ENCODE peak calls at places on chromosome 21, in ten cellular contexts. One of them, this sample, is unnamed.

GRCh38 chr21:36976882-36977651 is 10.6 kb upstream of the HLCS start:
- DNase-seq in CD8-positive, alpha-beta T cell: no peak
- DNase-seq in naive B cell: peak; percentile 55
- DNase-seq in PC-9: peak; percentile 41
- DNase-seq in cerebellar nuclear complex: no peak
- DNase-seq in activated T-helper 9 cell treated with anti-CD3 and anti-CD28 coated beads, Interleukin-2, amount 50 U/mL, for 16 hours: no peak
- DNase-seq in pulmonary artery endothelial cell: peak; percentile 54
- DNase-seq in activated CD8-positive, alpha-beta memory T cell treated with anti-CD3 and anti-CD28 coated beads for 1 hour: no peak
- DNase-seq in GM03348: peak; percentile 70
- DNase-seq in esophagus muscularis mucosa: no peak
- DNase-seq in this sample: no peak

GRCh38 chr21:38831526-38832467 is 26.1 kb downstream of the ETS2 start:
- DNase-seq in CD8-positive, alpha-beta T cell: no peak
- DNase-seq in naive B cell: peak; percentile 65
- DNase-seq in PC-9: peak; percentile 79
- DNase-seq in cerebellar nuclear complex: no peak
- DNase-seq in activated T-helper 9 cell treated with anti-CD3 and anti-CD28 coated beads, Interleukin-2, amount 50 U/mL, for 16 hours: no peak
- DNase-seq in pulmonary artery endothelial cell: no peak
- DNase-seq in activated CD8-positive, alpha-beta memory T cell treated with anti-CD3 and anti-CD28 coated beads for 1 hour: no peak
- DNase-seq in GM03348: peak; percentile 88
- DNase-seq in esophagus muscularis mucosa: peak; percentile 97
- DNase-seq in this sample: peak; percentile 20

GRCh38 chr21:43626390-43626789 is 32.9 kb downstream of the HSF2BP start:
- DNase-seq in CD8-positive, alpha-beta T cell: no peak
- DNase-seq in naive B cell: no peak
- DNase-seq in PC-9: no peak
- DNase-seq in cerebellar nuclear complex: no peak
- DNase-seq in activated T-helper 9 cell treated with anti-CD3 and anti-CD28 coated beads, Interleukin-2, amount 50 U/mL, for 16 hours: no peak
- DNase-seq in pulmonary artery endothelial cell: no peak
- DNase-seq in activated CD8-positive, alpha-beta memory T cell treated with anti-CD3 and anti-CD28 coated beads for 1 hour: no peak
- DNase-seq in GM03348: no peak
- DNase-seq in esophagus muscularis mucosa: no peak
- DNase-seq in this sample: no peak

GRCh38 chr21:32941263-32941662 is 84.5 kb upstream of the OLIG2 start:
- DNase-seq in CD8-positive, alpha-beta T cell: no peak
- DNase-seq in naive B cell: no peak
- DNase-seq in PC-9: no peak
- DNase-seq in cerebellar nuclear complex: no peak
- DNase-seq in activated T-helper 9 cell treated with anti-CD3 and anti-CD28 coated beads, Interleukin-2, amount 50 U/mL, for 16 hours: no peak
- DNase-seq in pulmonary artery endothelial cell: no peak
- DNase-seq in activated CD8-positive, alpha-beta memory T cell treated with anti-CD3 and anti-CD28 coated beads for 1 hour: no peak
- DNase-seq in GM03348: no peak
- DNase-seq in esophagus muscularis mucosa: no peak
- DNase-seq in this sample: no peak

GRCh38 chr21:15289896-15290841 is 225.4 kb upstream of the NRIP1 start:
- DNase-seq in CD8-positive, alpha-beta T cell: no peak
- DNase-seq in naive B cell: no peak
- DNase-seq in PC-9: no peak
- DNase-seq in cerebellar nuclear complex: no peak
- DNase-seq in activated T-helper 9 cell treated with anti-CD3 and anti-CD28 coated beads, Interleukin-2, amount 50 U/mL, for 16 hours: no peak
- DNase-seq in pulmonary artery endothelial cell: no peak
- DNase-seq in activated CD8-positive, alpha-beta memory T cell treated with anti-CD3 and anti-CD28 coated beads for 1 hour: no peak
- DNase-seq in GM03348: no peak
- DNase-seq in esophagus muscularis mucosa: no peak
- DNase-seq in this sample: no peak

GRCh38 chr21:43905726-43906455 is 40.9 kb downstream of the AGPAT3 start:
- DNase-seq in CD8-positive, alpha-beta T cell: no peak
- DNase-seq in naive B cell: no peak
- DNase-seq in PC-9: no peak
- DNase-seq in cerebellar nuclear complex: no peak
- DNase-seq in activated T-helper 9 cell treated with anti-CD3 and anti-CD28 coated beads, Interleukin-2, amount 50 U/mL, for 16 hours: no peak
- DNase-seq in pulmonary artery endothelial cell: no peak
- DNase-seq in activated CD8-positive, alpha-beta memory T cell treated with anti-CD3 and anti-CD28 coated beads for 1 hour: no peak
- DNase-seq in GM03348: no peak
- DNase-seq in esophagus muscularis mucosa: no peak
- DNase-seq in this sample: no peak

GRCh38 chr21:46093668-46094400 is 4.1 kb upstream of the COL6A2 start:
- DNase-seq in CD8-positive, alpha-beta T cell: no peak
- DNase-seq in naive B cell: no peak
- DNase-seq in PC-9: no peak
- DNase-seq in cerebellar nuclear complex: no peak
- DNase-seq in activated T-helper 9 cell treated with anti-CD3 and anti-CD28 coated beads, Interleukin-2, amount 50 U/mL, for 16 hours: no peak
- DNase-seq in pulmonary artery endothelial cell: no peak
- DNase-seq in activated CD8-positive, alpha-beta memory T cell treated with anti-CD3 and anti-CD28 coated beads for 1 hour: no peak
- DNase-seq in GM03348: no peak
- DNase-seq in esophagus muscularis mucosa: peak; percentile 89
- DNase-seq in this sample: no peak

GRCh38 chr21:45276620-45277019 is 11.1 kb downstream of the POFUT2 start:
- DNase-seq in CD8-positive, alpha-beta T cell: no peak
- DNase-seq in naive B cell: no peak
- DNase-seq in PC-9: no peak
- DNase-seq in cerebellar nuclear complex: no peak
- DNase-seq in activated T-helper 9 cell treated with anti-CD3 and anti-CD28 coated beads, Interleukin-2, amount 50 U/mL, for 16 hours: no peak
- DNase-seq in pulmonary artery endothelial cell: no peak
- DNase-seq in activated CD8-positive, alpha-beta memory T cell treated with anti-CD3 and anti-CD28 coated beads for 1 hour: no peak
- DNase-seq in GM03348: no peak
- DNase-seq in esophagus muscularis mucosa: no peak
- DNase-seq in this sample: no peak

GRCh38 chr21:41133896-41134522 is 34.0 kb upstream of the BACE2 start:
- DNase-seq in CD8-positive, alpha-beta T cell: no peak
- DNase-seq in naive B cell: no peak
- DNase-seq in PC-9: no peak
- DNase-seq in cerebellar nuclear complex: no peak
- DNase-seq in activated T-helper 9 cell treated with anti-CD3 and anti-CD28 coated beads, Interleukin-2, amount 50 U/mL, for 16 hours: no peak
- DNase-seq in pulmonary artery endothelial cell: no peak
- DNase-seq in activated CD8-positive, alpha-beta memory T cell treated with anti-CD3 and anti-CD28 coated beads for 1 hour: no peak
- DNase-seq in GM03348: peak; percentile 79
- DNase-seq in esophagus muscularis mucosa: no peak
- DNase-seq in this sample: no peak

GRCh38 chr21:45410865-45411809 is 6.2 kb downstream of the COL18A1 start:
- DNase-seq in CD8-positive, alpha-beta T cell: no peak
- DNase-seq in naive B cell: no peak
- DNase-seq in PC-9: no peak
- DNase-seq in cerebellar nuclear complex: no peak
- DNase-seq in activated T-helper 9 cell treated with anti-CD3 and anti-CD28 coated beads, Interleukin-2, amount 50 U/mL, for 16 hours: no peak
- DNase-seq in pulmonary artery endothelial cell: no peak
- DNase-seq in activated CD8-positive, alpha-beta memory T cell treated with anti-CD3 and anti-CD28 coated beads for 1 hour: no peak
- DNase-seq in GM03348: no peak
- DNase-seq in esophagus muscularis mucosa: no peak
- DNase-seq in this sample: no peak

GRCh38 chr21:44954281-44954771 is 14.5 kb downstream of the SLX9 start:
- DNase-seq in CD8-positive, alpha-beta T cell: no peak
- DNase-seq in naive B cell: no peak
- DNase-seq in PC-9: no peak
- DNase-seq in cerebellar nuclear complex: no peak
- DNase-seq in activated T-helper 9 cell treated with anti-CD3 and anti-CD28 coated beads, Interleukin-2, amount 50 U/mL, for 16 hours: no peak
- DNase-seq in pulmonary artery endothelial cell: no peak
- DNase-seq in activated CD8-positive, alpha-beta memory T cell treated with anti-CD3 and anti-CD28 coated beads for 1 hour: no peak
- DNase-seq in GM03348: no peak
- DNase-seq in esophagus muscularis mucosa: no peak
- DNase-seq in this sample: no peak

GRCh38 chr21:43193651-43194302 is 25.0 kb downstream of the CRYAA start:
- DNase-seq in CD8-positive, alpha-beta T cell: no peak
- DNase-seq in naive B cell: no peak
- DNase-seq in PC-9: peak; percentile 61
- DNase-seq in cerebellar nuclear complex: no peak
- DNase-seq in activated T-helper 9 cell treated with anti-CD3 and anti-CD28 coated beads, Interleukin-2, amount 50 U/mL, for 16 hours: no peak
- DNase-seq in pulmonary artery endothelial cell: no peak
- DNase-seq in activated CD8-positive, alpha-beta memory T cell treated with anti-CD3 and anti-CD28 coated beads for 1 hour: no peak
- DNase-seq in GM03348: peak; percentile 91
- DNase-seq in esophagus muscularis mucosa: no peak
- DNase-seq in this sample: no peak

GRCh38 chr21:36579898-36580297 is 100.0 kb upstream of the CLDN14 start:
- DNase-seq in CD8-positive, alpha-beta T cell: no peak
- DNase-seq in naive B cell: no peak
- DNase-seq in PC-9: no peak
- DNase-seq in cerebellar nuclear complex: no peak
- DNase-seq in activated T-helper 9 cell treated with anti-CD3 and anti-CD28 coated beads, Interleukin-2, amount 50 U/mL, for 16 hours: no peak
- DNase-seq in pulmonary artery endothelial cell: no peak
- DNase-seq in activated CD8-positive, alpha-beta memory T cell treated with anti-CD3 and anti-CD28 coated beads for 1 hour: no peak
- DNase-seq in GM03348: no peak
- DNase-seq in esophagus muscularis mucosa: no peak
- DNase-seq in this sample: no peak

GRCh38 chr21:46191257-46191685 is 7.0 kb upstream of the SPATC1L start:
- DNase-seq in CD8-positive, alpha-beta T cell: no peak
- DNase-seq in naive B cell: no peak
- DNase-seq in PC-9: peak; percentile 48
- DNase-seq in cerebellar nuclear complex: no peak
- DNase-seq in activated T-helper 9 cell treated with anti-CD3 and anti-CD28 coated beads, Interleukin-2, amount 50 U/mL, for 16 hours: no peak
- DNase-seq in pulmonary artery endothelial cell: no peak
- DNase-seq in activated CD8-positive, alpha-beta memory T cell treated with anti-CD3 and anti-CD28 coated beads for 1 hour: no peak
- DNase-seq in GM03348: peak; percentile 91
- DNase-seq in esophagus muscularis mucosa: no peak
- DNase-seq in this sample: no peak

GRCh38 chr21:39537571-39537970 is 75.2 kb upstream of the B3GALT5 start:
- DNase-seq in CD8-positive, alpha-beta T cell: no peak
- DNase-seq in naive B cell: no peak
- DNase-seq in PC-9: no peak
- DNase-seq in cerebellar nuclear complex: no peak
- DNase-seq in activated T-helper 9 cell treated with anti-CD3 and anti-CD28 coated beads, Interleukin-2, amount 50 U/mL, for 16 hours: no peak
- DNase-seq in pulmonary artery endothelial cell: no peak
- DNase-seq in activated CD8-positive, alpha-beta memory T cell treated with anti-CD3 and anti-CD28 coated beads for 1 hour: no peak
- DNase-seq in GM03348: no peak
- DNase-seq in esophagus muscularis mucosa: no peak
- DNase-seq in this sample: no peak

GRCh38 chr21:42299324-42300044 is 15.7 kb downstream of the TFF3 start:
- DNase-seq in CD8-positive, alpha-beta T cell: no peak
- DNase-seq in naive B cell: no peak
- DNase-seq in PC-9: no peak
- DNase-seq in cerebellar nuclear complex: no peak
- DNase-seq in activated T-helper 9 cell treated with anti-CD3 and anti-CD28 coated beads, Interleukin-2, amount 50 U/mL, for 16 hours: no peak
- DNase-seq in pulmonary artery endothelial cell: no peak
- DNase-seq in activated CD8-positive, alpha-beta memory T cell treated with anti-CD3 and anti-CD28 coated beads for 1 hour: no peak
- DNase-seq in GM03348: no peak
- DNase-seq in esophagus muscularis mucosa: no peak
- DNase-seq in this sample: no peak

GRCh38 chr21:38912355-38912619 is 106.6 kb downstream of the ETS2 start:
- DNase-seq in CD8-positive, alpha-beta T cell: no peak
- DNase-seq in naive B cell: no peak
- DNase-seq in PC-9: no peak
- DNase-seq in cerebellar nuclear complex: no peak
- DNase-seq in activated T-helper 9 cell treated with anti-CD3 and anti-CD28 coated beads, Interleukin-2, amount 50 U/mL, for 16 hours: no peak
- DNase-seq in pulmonary artery endothelial cell: no peak
- DNase-seq in activated CD8-positive, alpha-beta memory T cell treated with anti-CD3 and anti-CD28 coated beads for 1 hour: no peak
- DNase-seq in GM03348: peak; percentile 42
- DNase-seq in esophagus muscularis mucosa: no peak
- DNase-seq in this sample: no peak

GRCh38 chr21:46112731-46113215 is 14.9 kb downstream of the COL6A2 start:
- DNase-seq in CD8-positive, alpha-beta T cell: no peak
- DNase-seq in naive B cell: no peak
- DNase-seq in PC-9: no peak
- DNase-seq in cerebellar nuclear complex: no peak
- DNase-seq in activated T-helper 9 cell treated with anti-CD3 and anti-CD28 coated beads, Interleukin-2, amount 50 U/mL, for 16 hours: no peak
- DNase-seq in pulmonary artery endothelial cell: no peak
- DNase-seq in activated CD8-positive, alpha-beta memory T cell treated with anti-CD3 and anti-CD28 coated beads for 1 hour: no peak
- DNase-seq in GM03348: no peak
- DNase-seq in esophagus muscularis mucosa: no peak
- DNase-seq in this sample: no peak

GRCh38 chr21:44886113-44887075 is 12.9 kb upstream of the PTTG1IP start:
- DNase-seq in CD8-positive, alpha-beta T cell: no peak
- DNase-seq in naive B cell: no peak
- DNase-seq in PC-9: no peak
- DNase-seq in cerebellar nuclear complex: no peak
- DNase-seq in activated T-helper 9 cell treated with anti-CD3 and anti-CD28 coated beads, Interleukin-2, amount 50 U/mL, for 16 hours: no peak
- DNase-seq in pulmonary artery endothelial cell: no peak
- DNase-seq in activated CD8-positive, alpha-beta memory T cell treated with anti-CD3 and anti-CD28 coated beads for 1 hour: no peak
- DNase-seq in GM03348: no peak
- DNase-seq in esophagus muscularis mucosa: no peak
- DNase-seq in this sample: no peak

GRCh38 chr21:41168391-41169257 is 664 bp downstream of the BACE2 start:
- DNase-seq in CD8-positive, alpha-beta T cell: no peak
- DNase-seq in naive B cell: peak; percentile 6
- DNase-seq in PC-9: peak; percentile 35
- DNase-seq in cerebellar nuclear complex: no peak
- DNase-seq in activated T-helper 9 cell treated with anti-CD3 and anti-CD28 coated beads, Interleukin-2, amount 50 U/mL, for 16 hours: no peak
- DNase-seq in pulmonary artery endothelial cell: no peak
- DNase-seq in activated CD8-positive, alpha-beta memory T cell treated with anti-CD3 and anti-CD28 coated beads for 1 hour: no peak
- DNase-seq in GM03348: peak; percentile 81
- DNase-seq in esophagus muscularis mucosa: peak; percentile 94
- DNase-seq in this sample: no peak

This sample was measured in stimulated activated naive CD4-positive, alpha-beta T cell treated with Interleukin-2 at 50 U/mL for 16 hours.